ENCODE peak calls at places on chromosome 16, in four cellular contexts. D is ascending aorta, S is psoas muscle, E is tibial nerve. G is an unnamed sample.

GRCh38 chr16:84048306-84048705 is 5.7 kb upstream of the SLC38A8 start:
- DNase-seq in S (peak; percentile 23), D (no peak), E (no peak), G (no peak)

GRCh38 chr16:17921357-17921978 is 415.1 kb downstream of the NPIPA8 start:
- DNase-seq in D (no peak), E (no peak), S (no peak), G (no peak)

GRCh38 chr16:56944954-56945839 is 13.3 kb downstream of the HERPUD1 start:
- DNase-seq in D (no peak), E (no peak), S (no peak), G (no peak)

GRCh38 chr16:10961231-10961630 is 16.9 kb downstream of the CLEC16A start:
- DNase-seq in E (no peak), S (peak; percentile 80), D (peak; percentile 90), G (no peak)

GRCh38 chr16:77223184-77223583 is 24.0 kb downstream of the SYCE1L start:
- DNase-seq in E (no peak), D (no peak), S (no peak), G (no peak)

GRCh38 chr16:89922477-89922883 is 662 bp upstream of the TUBB3 start:
- DNase-seq in D (peak; percentile 94), E (no peak), S (peak; percentile 75), G (peak; percentile 50)

GRCh38 chr16:78183886-78184553 is 84.6 kb downstream of the WWOX start:
- DNase-seq in E (no peak), S (no peak), D (no peak), G (no peak)

GRCh38 chr16:86917471-86918365 is 339.4 kb downstream of the FOXL1 start:
- DNase-seq in S (no peak), D (no peak), E (no peak), G (no peak)

GRCh38 chr16:78288915-78289314 is 189.5 kb downstream of the WWOX start:
- DNase-seq in D (no peak), S (no peak), E (no peak), G (no peak)

GRCh38 chr16:54193656-54194007 is 93.0 kb downstream of the IRX3 start:
- DNase-seq in S (peak; percentile 89), D (peak; percentile 85), E (peak; percentile 51), G (no peak)

GRCh38 chr16:24188143-24188542 is 68.0 kb upstream of the CACNG3 start:
- DNase-seq in S (no peak), D (no peak), E (no peak), G (no peak)

GRCh38 chr16:14527411-14528044 is 102.5 kb downstream of the PARN start:
- DNase-seq in S (no peak), D (peak; percentile 75), E (peak; percentile 28), G (no peak)

GRCh38 chr16:78211951-78212350 is 112.5 kb downstream of the WWOX start:
- DNase-seq in E (no peak), S (no peak), D (no peak), G (no peak)

GRCh38 chr16:73565263-73565662 is 517.3 kb upstream of the ZFHX3 start:
- DNase-seq in D (no peak), E (no peak), S (no peak), G (no peak)

GRCh38 chr16:12271006-12271405 is 294.5 kb downstream of the SNX29 start:
- DNase-seq in S (no peak), E (no peak), D (no peak), G (no peak)

GRCh38 chr16:56682703-56683397 is 580 bp downstream of the MT1X start:
- DNase-seq in S (no peak), E (no peak), D (no peak), G (no peak)

GRCh38 chr16:20307240-20307671 is 20.1 kb downstream of the GP2 start:
- DNase-seq in S (no peak), E (no peak), D (no peak), G (no peak)

GRCh38 chr16:75080205-75081029 is 36.2 kb downstream of the LDHD start:
- DNase-seq in S (no peak), D (no peak), E (no peak), G (no peak)

GRCh38 chr16:86075488-86075785 is 176.5 kb downstream of the IRF8 start:
- DNase-seq in S (no peak), E (no peak), D (no peak), G (no peak)

GRCh38 chr16:4653981-4654380 is 29.4 kb downstream of the MGRN1 start:
- DNase-seq in E (no peak), S (no peak), D (no peak), G (no peak)

GRCh38 chr16:75097941-75098897 is 18.4 kb downstream of the LDHD start:
- DNase-seq in S (peak; percentile 62), E (no peak), D (no peak), G (no peak)

GRCh38 chr16:1712791-1713261 is 6.8 kb downstream of the MAPK8IP3 start:
- DNase-seq in E (no peak), D (no peak), S (no peak), G (no peak)

GRCh38 chr16:20318437-20318836 is 8.9 kb downstream of the GP2 start:
- DNase-seq in D (no peak), S (no peak), E (no peak), G (no peak)

GRCh38 chr16:55543470-55543869 is 23.0 kb upstream of the CAPNS2 start:
- DNase-seq in D (no peak), S (no peak), E (no peak), G (no peak)

GRCh38 chr16:88030498-88030897 is 79.3 kb downstream of the BANP start:
- DNase-seq in S (no peak), D (no peak), E (no peak), G (no peak)

GRCh38 chr16:21554795-21555585 is 44.4 kb upstream of the METTL9 start:
- DNase-seq in S (peak; percentile 96), D (peak; percentile 96), E (peak; percentile 79), G (peak; percentile 82)

GRCh38 chr16:53614346-53614745 is 89.3 kb downstream of the RPGRIP1L start:
- DNase-seq in D (no peak), S (no peak), E (no peak), G (no peak)

GRCh38 chr16:9123871-9124270 is 32.4 kb downstream of the HAPSTR1 start:
- DNase-seq in D (peak; percentile 75), S (peak; percentile 83), E (no peak), G (no peak)

GRCh38 chr16:79451196-79451816 is 149.2 kb downstream of the MAF start:
- DNase-seq in E (no peak), D (no peak), S (no peak), G (no peak)

GRCh38 chr16:50276128-50276444 is 9.7 kb downstream of the ADCY7 start:
- DNase-seq in S (no peak), D (no peak), E (no peak), G (no peak)
- H3K4me3 ChIP-seq in S (no peak overlapping the region), D (no peak overlapping the region), E (no peak overlapping the region), G (no peak overlapping the region)

GRCh38 chr16:27264151-27264550 is 4.4 kb downstream of the NSMCE1 start:
- DNase-seq in E (no peak), D (no peak), S (no peak), G (no peak)
- H3K4me1 ChIP-seq in E (no peaks in the 10 kb centered on the region), D (peaks cover 4% of the 10 kb centered on the region), S (peaks cover 10% of the 10 kb centered on the region), G (peaks cover 4% of the 10 kb centered on the region)

GRCh38 chr16:82002831-82003230 is 8.4 kb downstream of the SDR42E1 start:
- DNase-seq in E (no peak), S (no peak), D (no peak), G (no peak)

GRCh38 chr16:81997738-81998137 is 13.5 kb downstream of the SDR42E1 start:
- DNase-seq in S (no peak), E (no peak), D (no peak), G (no peak)

GRCh38 chr16:81994485-81994884 is 16.8 kb downstream of the SDR42E1 start:
- DNase-seq in D (no peak), E (no peak), S (no peak), G (no peak)

GRCh38 chr16:81995651-81996050 is 15.6 kb downstream of the SDR42E1 start:
- DNase-seq in S (no peak), E (no peak), D (no peak), G (no peak)

DNA sequence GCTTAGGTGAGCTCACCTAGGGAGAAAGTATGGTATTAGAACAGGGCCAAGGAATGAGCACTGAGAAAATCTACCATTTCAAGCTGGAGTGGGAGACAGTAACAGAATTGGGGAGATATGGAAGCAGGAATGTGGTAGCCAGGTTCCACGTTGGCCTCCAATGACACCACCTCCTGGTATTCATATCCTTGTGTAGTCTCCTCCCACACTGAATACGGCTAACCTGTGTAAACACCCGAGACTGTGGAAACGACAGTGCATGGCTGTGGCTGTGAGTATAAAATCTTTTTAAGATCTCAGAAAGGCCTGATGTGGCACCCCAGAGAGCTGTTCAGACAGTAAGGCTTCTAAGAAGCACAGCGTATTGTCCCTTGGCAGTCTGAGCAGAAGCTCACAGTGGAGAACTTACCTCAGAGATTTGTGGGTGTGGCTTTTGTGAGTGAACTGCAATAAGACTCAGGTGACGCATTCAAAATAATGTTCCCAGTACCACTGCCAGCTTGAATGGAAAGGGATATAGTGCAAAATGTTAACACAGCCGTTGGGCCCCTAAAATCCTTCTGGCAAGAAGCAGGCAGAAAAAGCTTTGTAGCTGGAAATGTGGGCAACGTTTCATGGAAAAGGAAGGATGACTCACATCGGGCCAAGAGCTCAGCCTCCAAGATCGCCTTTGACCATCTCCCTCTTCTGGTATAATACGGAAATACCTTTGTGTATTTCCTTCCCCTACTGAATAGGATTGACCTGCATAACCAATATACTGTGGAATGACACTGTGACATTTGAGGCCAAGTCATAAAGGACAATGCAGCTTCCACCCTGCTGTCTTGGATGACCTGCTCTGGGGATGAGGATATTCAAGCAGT is 14.4 kb downstream of the SDR42E1 start:
- DNase-seq in D (no peak), S (no peak), E (no peak), G (no peak)
- TF ChIP-seq CTCF in D (no peak), S (no peak), E (no peak), G (no peak)

GRCh38 chr16:6694636-6695035 is 638.0 kb upstream of the RBFOX1 start:
- DNase-seq in E (no peak), S (no peak), D (no peak), G (no peak)
- H3K4me3 ChIP-seq in E (no peak overlapping the region), S (no peak overlapping the region), D (no peak overlapping the region), G (no peak overlapping the region)

GRCh38 chr16:67247698-67248400 is 568 bp upstream of the FHOD1 start:
- DNase-seq in E (no peak), D (no peak), S (no peak), G (no peak)
- H3K4me1 ChIP-seq in E (peaks cover 31% of the 10 kb centered on the region), D (peaks cover 28% of the 10 kb centered on the region), S (peaks cover 34% of the 10 kb centered on the region), G (peaks cover 42% of the 10 kb centered on the region)

GRCh38 chr16:50464325-50465290 is 83.6 kb upstream of the NKD1 start:
- DNase-seq in E (no peak), D (peak; percentile 45), S (no peak), G (no peak)
- TF ChIP-seq CTCF in E (no peak), D (no peak), S (no peak), G (no peak)

G was measured in esophagus squamous epithelium.